ENCODE peak calls at places on chromosomes 4 and X, in ten cellular contexts. S, Z, H, I, B, O, T, W, L and R are unnamed samples.

GRCh38 chr4:41600243-41600642 is 62.3 kb downstream of the LIMCH1 start:
- DNase-seq in S (no peak), I (no peak), Z (no peak), H (peak; percentile 26), O (no peak), W (no peak), L (no peak), T (peak; percentile 65), B (no peak), R (no peak)

GRCh38 chrX:150032742-150033141 is 94.5 kb upstream of the EOLA2 start:
- DNase-seq in I (peak; percentile 81), H (peak; percentile 89), O (no peak), L (no peak), T (peak; percentile 74), W (peak; percentile 52), Z (no peak), B (no peak), S (peak; percentile 62), R (no peak)

GRCh38 chr4:76535603-76536380 is 100.8 kb downstream of the SHROOM3 start:
- DNase-seq in T (no peak), H (peak; percentile 65), L (no peak), B (no peak), I (peak; percentile 43), Z (no peak), S (peak; percentile 46), O (no peak), W (no peak), R (no peak)

GRCh38 chr4:181416966-181417365 is 826.2 kb upstream of the TENM3 start:
- DNase-seq in T (no peak), B (no peak), Z (no peak), W (no peak), L (no peak), O (no peak), I (no peak), S (no peak), H (no peak), R (no peak)

GRCh38 chr4:106691749-106692148 is 323.2 kb upstream of the GIMD1 start:
- DNase-seq in W (no peak), T (no peak), B (no peak), I (no peak), L (no peak), H (peak; percentile 25), S (no peak), O (no peak), Z (no peak), R (no peak)

GRCh38 chrX:118181030-118181429 is 64.4 kb upstream of the KLHL13 start:
- DNase-seq in H (no peak), I (peak; percentile 13), S (peak; percentile 3), T (peak; percentile 1), B (no peak), W (peak; percentile 13), Z (no peak), L (no peak), O (no peak), R (no peak)

GRCh38 chr4:140126261-140126660 is 27.7 kb downstream of the MAML3 start:
- DNase-seq in T (no peak), I (no peak), O (no peak), Z (no peak), B (no peak), S (no peak), H (no peak), W (peak; percentile 41), L (no peak), R (no peak)

GRCh38 chr4:10336471-10336870 is 120.8 kb downstream of the ZNF518B start:
- DNase-seq in W (no peak), S (peak; percentile 4), B (no peak), Z (no peak), O (no peak), H (peak; percentile 80), T (no peak), L (no peak), I (no peak), R (no peak)

GRCh38 chrX:9824554-9824953 is 38.3 kb downstream of the SHROOM2 start:
- DNase-seq in O (no peak), T (no peak), H (no peak), Z (no peak), I (no peak), S (no peak), L (no peak), W (no peak), B (no peak), R (no peak)

GRCh38 chr4:7771541-7772507 is 167.8 kb downstream of the AFAP1 start:
- DNase-seq in I (no peak), W (no peak), L (no peak), B (peak; percentile 95), T (no peak), Z (peak; percentile 64), S (peak; percentile 24), O (peak; percentile 76), H (no peak), R (no peak)

GRCh38 chrX:14064632-14065432 is 35.1 kb upstream of the GEMIN8 start:
- DNase-seq in S (no peak), I (peak; percentile 51), L (no peak), T (peak; percentile 23), B (no peak), W (peak; percentile 74), O (peak; percentile 29), H (no peak), Z (no peak), R (no peak)

GRCh38 chrX:40908857-40909475 is 173.6 kb upstream of the MED14 start:
- DNase-seq in L (no peak), S (no peak), T (peak; percentile 76), Z (no peak), O (no peak), B (no peak), H (peak; percentile 87), I (peak; percentile 73), W (peak; percentile 48), R (no peak)

GRCh38 chr4:825969-826330 is at the start of gene CPLX1:
- DNase-seq in W (no peak), T (no peak), I (no peak), O (peak; percentile 20), S (no peak), L (no peak), Z (no peak), H (no peak), B (no peak), R (no peak)

GRCh38 chrX:153657161-153657560 is 10.2 kb downstream of the DUSP9 start:
- DNase-seq in S (no peak), B (no peak), L (no peak), H (no peak), I (no peak), Z (no peak), O (no peak), W (no peak), T (no peak), R (no peak)

GRCh38 chr4:40553995-40554394 is 75.7 kb downstream of the RBM47 start:
- DNase-seq in Z (no peak), B (no peak), W (peak; percentile 10), L (no peak), O (no peak), H (no peak), S (no peak), T (no peak), I (no peak), R (no peak)

GRCh38 chr4:143256456-143256855 is 71.7 kb downstream of the USP38 start:
- DNase-seq in H (no peak), Z (no peak), I (no peak), S (no peak), W (no peak), B (no peak), T (no peak), L (no peak), O (no peak), R (no peak)

GRCh38 chr4:161252520-161253141 is 911.2 kb downstream of the FSTL5 start:
- DNase-seq in T (peak; percentile 17), O (no peak), B (peak; percentile 64), W (peak; percentile 1), S (no peak), I (peak; percentile 0), H (peak; percentile 50), Z (peak; percentile 74), L (no peak), R (no peak)

GRCh38 chrX:41377624-41378023 is 43.7 kb downstream of the DDX3X start:
- DNase-seq in O (no peak), I (no peak), L (no peak), W (no peak), H (no peak), T (peak; percentile 39), Z (no peak), B (no peak), S (no peak), R (no peak)

GRCh38 chr4:88938138-88938537 is 118.8 kb downstream of the FAM13A start:
- DNase-seq in B (no peak), H (peak; percentile 89), L (no peak), O (no peak), T (peak; percentile 95), I (peak; percentile 96), W (peak; percentile 90), S (peak; percentile 92), Z (no peak), R (no peak)

GRCh38 chr4:55543858-55544257 is 2.9 kb downstream of the CLOCK start:
- DNase-seq in B (no peak), O (no peak), I (peak; percentile 27), Z (no peak), H (peak; percentile 58), L (no peak), W (peak; percentile 13), S (no peak), T (no peak), R (no peak)

GRCh38 chrX:72130762-72131231 is 918 bp downstream of the RTL5 start:
- DNase-seq in L (no peak), B (no peak), S (no peak), O (no peak), I (no peak), T (no peak), H (no peak), Z (no peak), W (no peak), R (no peak)

GRCh38 chr4:184430163-184430562 is 44.2 kb downstream of the IRF2 start:
- DNase-seq in H (no peak), W (no peak), S (no peak), I (no peak), Z (no peak), B (no peak), O (peak; percentile 62), T (no peak), L (no peak), R (no peak)

GRCh38 chr4:140469806-140470733 is 28.0 kb downstream of the MGAT4D start:
- DNase-seq in H (peak; percentile 2), L (no peak), T (no peak), B (no peak), W (no peak), Z (no peak), I (no peak), S (no peak), O (no peak), R (no peak)